ENCODE peak calls at places on chromosomes 7 and 10, in nine cellular contexts. One of them, this sample, is unnamed.

GRCh38 chr7:128878226-128879105 is 15.8 kb downstream of the ATP6V1F start:
- DNase-seq in A549: no peak
- DNase-seq in NCI-H1092 treated with DMSO at 0.1 percent for 48 hours: no peak
- DNase-seq in gastrocnemius medialis: no peak
- DNase-seq in heart left ventricle: no peak
- DNase-seq in HEK293T: no peak
- DNase-seq in activated T-cell treated with anti-CD3 and anti-CD28 coated beads, Interleukin-2, amount 50 U/mL, for 72 hours: no peak
- DNase-seq in effector CD4-positive, alpha-beta T cell: no peak
- DNase-seq in NCI-H1417: no peak
- DNase-seq in this sample: no peak

GRCh38 chr10:124992462-124993344 is 50.8 kb downstream of the ZRANB1 start:
- DNase-seq in A549: no peak
- DNase-seq in NCI-H1092 treated with DMSO at 0.1 percent for 48 hours: peak
- DNase-seq in gastrocnemius medialis: no peak
- DNase-seq in heart left ventricle: peak
- DNase-seq in HEK293T: peak
- DNase-seq in activated T-cell treated with anti-CD3 and anti-CD28 coated beads, Interleukin-2, amount 50 U/mL, for 72 hours: peak
- DNase-seq in effector CD4-positive, alpha-beta T cell: no peak
- DNase-seq in NCI-H1417: peak
- DNase-seq in this sample: no peak

GRCh38 chr10:132881186-132881920 is 61.0 kb downstream of the CFAP46 start:
- DNase-seq in A549: no peak
- DNase-seq in NCI-H1092 treated with DMSO at 0.1 percent for 48 hours: no peak
- DNase-seq in gastrocnemius medialis: no peak
- DNase-seq in heart left ventricle: peak
- DNase-seq in HEK293T: no peak
- DNase-seq in activated T-cell treated with anti-CD3 and anti-CD28 coated beads, Interleukin-2, amount 50 U/mL, for 72 hours: no peak
- DNase-seq in effector CD4-positive, alpha-beta T cell: no peak
- DNase-seq in NCI-H1417: no peak
- DNase-seq in this sample: no peak

GRCh38 chr7:102214477-102215072 is 72.1 kb upstream of the SH2B2 start:
- DNase-seq in A549: no peak
- DNase-seq in NCI-H1092 treated with DMSO at 0.1 percent for 48 hours: no peak
- DNase-seq in gastrocnemius medialis: no peak
- DNase-seq in heart left ventricle: no peak
- DNase-seq in HEK293T: no peak
- DNase-seq in activated T-cell treated with anti-CD3 and anti-CD28 coated beads, Interleukin-2, amount 50 U/mL, for 72 hours: no peak
- DNase-seq in effector CD4-positive, alpha-beta T cell: no peak
- DNase-seq in NCI-H1417: no peak
- DNase-seq in this sample: no peak

GRCh38 chr10:62374862-62375710 is 917 bp downstream of the ZNF365 start:
- DNase-seq in A549: no peak
- DNase-seq in NCI-H1092 treated with DMSO at 0.1 percent for 48 hours: no peak
- DNase-seq in gastrocnemius medialis: no peak
- DNase-seq in heart left ventricle: no peak
- DNase-seq in HEK293T: no peak
- DNase-seq in activated T-cell treated with anti-CD3 and anti-CD28 coated beads, Interleukin-2, amount 50 U/mL, for 72 hours: no peak
- DNase-seq in effector CD4-positive, alpha-beta T cell: no peak
- DNase-seq in NCI-H1417: peak
- DNase-seq in this sample: no peak

GRCh38 chr7:127895814-127896280 is 135.4 kb downstream of the LRRC4 start:
- DNase-seq in A549: no peak
- DNase-seq in NCI-H1092 treated with DMSO at 0.1 percent for 48 hours: no peak
- DNase-seq in gastrocnemius medialis: no peak
- DNase-seq in heart left ventricle: no peak
- DNase-seq in HEK293T: no peak
- DNase-seq in activated T-cell treated with anti-CD3 and anti-CD28 coated beads, Interleukin-2, amount 50 U/mL, for 72 hours: no peak
- DNase-seq in effector CD4-positive, alpha-beta T cell: no peak
- DNase-seq in NCI-H1417: no peak
- DNase-seq in this sample: no peak

GRCh38 chr10:110252148-110252547 is 44.7 kb downstream of the MXI1 start:
- DNase-seq in A549: no peak
- DNase-seq in NCI-H1092 treated with DMSO at 0.1 percent for 48 hours: no peak
- DNase-seq in gastrocnemius medialis: no peak
- DNase-seq in heart left ventricle: no peak
- DNase-seq in HEK293T: no peak
- DNase-seq in activated T-cell treated with anti-CD3 and anti-CD28 coated beads, Interleukin-2, amount 50 U/mL, for 72 hours: no peak
- DNase-seq in effector CD4-positive, alpha-beta T cell: no peak
- DNase-seq in NCI-H1417: no peak
- DNase-seq in this sample: no peak

GRCh38 chr7:27697861-27698430 is 35.3 kb upstream of the HIBADH start:
- DNase-seq in A549: no peak
- DNase-seq in NCI-H1092 treated with DMSO at 0.1 percent for 48 hours: no peak
- DNase-seq in gastrocnemius medialis: no peak
- DNase-seq in heart left ventricle: no peak
- DNase-seq in HEK293T: no peak
- DNase-seq in activated T-cell treated with anti-CD3 and anti-CD28 coated beads, Interleukin-2, amount 50 U/mL, for 72 hours: no peak
- DNase-seq in effector CD4-positive, alpha-beta T cell: no peak
- DNase-seq in NCI-H1417: no peak
- DNase-seq in this sample: no peak

GRCh38 chr10:43250925-43251663 is 15.8 kb downstream of the RASGEF1A start:
- DNase-seq in A549: no peak
- DNase-seq in NCI-H1092 treated with DMSO at 0.1 percent for 48 hours: no peak
- DNase-seq in gastrocnemius medialis: no peak
- DNase-seq in heart left ventricle: no peak
- DNase-seq in HEK293T: no peak
- DNase-seq in activated T-cell treated with anti-CD3 and anti-CD28 coated beads, Interleukin-2, amount 50 U/mL, for 72 hours: no peak
- DNase-seq in effector CD4-positive, alpha-beta T cell: no peak
- DNase-seq in NCI-H1417: peak
- DNase-seq in this sample: no peak

GRCh38 chr7:7221602-7222038 is 39.3 kb downstream of the C1GALT1 start:
- DNase-seq in A549: peak
- DNase-seq in NCI-H1092 treated with DMSO at 0.1 percent for 48 hours: no peak
- DNase-seq in gastrocnemius medialis: no peak
- DNase-seq in heart left ventricle: no peak
- DNase-seq in HEK293T: no peak
- DNase-seq in activated T-cell treated with anti-CD3 and anti-CD28 coated beads, Interleukin-2, amount 50 U/mL, for 72 hours: no peak
- DNase-seq in effector CD4-positive, alpha-beta T cell: no peak
- DNase-seq in NCI-H1417: no peak
- DNase-seq in this sample: no peak

GRCh38 chr7:28708033-28708451 is 250.1 kb downstream of the TRIL start:
- DNase-seq in A549: no peak
- DNase-seq in NCI-H1092 treated with DMSO at 0.1 percent for 48 hours: no peak
- DNase-seq in gastrocnemius medialis: no peak
- DNase-seq in heart left ventricle: no peak
- DNase-seq in HEK293T: peak
- DNase-seq in activated T-cell treated with anti-CD3 and anti-CD28 coated beads, Interleukin-2, amount 50 U/mL, for 72 hours: no peak
- DNase-seq in effector CD4-positive, alpha-beta T cell: no peak
- DNase-seq in NCI-H1417: no peak
- DNase-seq in this sample: no peak

GRCh38 chr10:2908851-2909630 is 158.3 kb upstream of the PFKP start:
- DNase-seq in A549: no peak
- DNase-seq in NCI-H1092 treated with DMSO at 0.1 percent for 48 hours: no peak
- DNase-seq in gastrocnemius medialis: no peak
- DNase-seq in heart left ventricle: no peak
- DNase-seq in HEK293T: no peak
- DNase-seq in activated T-cell treated with anti-CD3 and anti-CD28 coated beads, Interleukin-2, amount 50 U/mL, for 72 hours: no peak
- DNase-seq in effector CD4-positive, alpha-beta T cell: no peak
- DNase-seq in NCI-H1417: no peak
- DNase-seq in this sample: no peak

GRCh38 chr7:128863433-128863989 is 855 bp downstream of the ATP6V1F start:
- DNase-seq in A549: peak
- DNase-seq in NCI-H1092 treated with DMSO at 0.1 percent for 48 hours: peak
- DNase-seq in gastrocnemius medialis: no peak
- DNase-seq in heart left ventricle: no peak
- DNase-seq in HEK293T: peak
- DNase-seq in activated T-cell treated with anti-CD3 and anti-CD28 coated beads, Interleukin-2, amount 50 U/mL, for 72 hours: peak
- DNase-seq in effector CD4-positive, alpha-beta T cell: peak
- DNase-seq in NCI-H1417: peak
- DNase-seq in this sample: peak

GRCh38 chr10:64091889-64092288 is 570.7 kb downstream of the REEP3 start:
- DNase-seq in A549: no peak
- DNase-seq in NCI-H1092 treated with DMSO at 0.1 percent for 48 hours: no peak
- DNase-seq in gastrocnemius medialis: no peak
- DNase-seq in heart left ventricle: no peak
- DNase-seq in HEK293T: peak
- DNase-seq in activated T-cell treated with anti-CD3 and anti-CD28 coated beads, Interleukin-2, amount 50 U/mL, for 72 hours: no peak
- DNase-seq in effector CD4-positive, alpha-beta T cell: no peak
- DNase-seq in NCI-H1417: peak
- DNase-seq in this sample: no peak

GRCh38 chr7:114973147-114973546 is 51.3 kb downstream of the MDFIC start:
- DNase-seq in A549: no peak
- DNase-seq in NCI-H1092 treated with DMSO at 0.1 percent for 48 hours: no peak
- DNase-seq in gastrocnemius medialis: no peak
- DNase-seq in heart left ventricle: no peak
- DNase-seq in HEK293T: no peak
- DNase-seq in activated T-cell treated with anti-CD3 and anti-CD28 coated beads, Interleukin-2, amount 50 U/mL, for 72 hours: no peak
- DNase-seq in effector CD4-positive, alpha-beta T cell: no peak
- DNase-seq in NCI-H1417: no peak
- DNase-seq in this sample: no peak

GRCh38 chr7:69873512-69873911 is 275.2 kb downstream of the AUTS2 start:
- DNase-seq in A549: no peak
- DNase-seq in NCI-H1092 treated with DMSO at 0.1 percent for 48 hours: no peak
- DNase-seq in gastrocnemius medialis: no peak
- DNase-seq in heart left ventricle: no peak
- DNase-seq in HEK293T: no peak
- DNase-seq in activated T-cell treated with anti-CD3 and anti-CD28 coated beads, Interleukin-2, amount 50 U/mL, for 72 hours: no peak
- DNase-seq in effector CD4-positive, alpha-beta T cell: no peak
- DNase-seq in NCI-H1417: no peak
- DNase-seq in this sample: no peak

GRCh38 chr10:11020026-11020820 is 2.6 kb downstream of the CELF2 start:
- DNase-seq in A549: no peak
- DNase-seq in NCI-H1092 treated with DMSO at 0.1 percent for 48 hours: no peak
- DNase-seq in gastrocnemius medialis: no peak
- DNase-seq in heart left ventricle: no peak
- DNase-seq in HEK293T: no peak
- DNase-seq in activated T-cell treated with anti-CD3 and anti-CD28 coated beads, Interleukin-2, amount 50 U/mL, for 72 hours: no peak
- DNase-seq in effector CD4-positive, alpha-beta T cell: no peak
- DNase-seq in NCI-H1417: no peak
- DNase-seq in this sample: no peak

This sample was measured in stimulated activated CD8-positive, alpha-beta memory T cell treated with anti-CD3 and anti-CD28 coated beads, Interleukin-15, amount 100 ng/mL, for 48 hours.